ENCODE peak calls at places on chromosomes 16 and 17, in four cellular contexts. One of them, this sample, is unnamed.

GRCh38 chr16:57186630-57187507 is 740 bp downstream of the RSPRY1 start:
- DNase-seq in WTC11: no peak
- DNase-seq in SK-N-SH: peak
- DNase-seq in H1: peak
- DNase-seq in this sample: peak

GRCh38 chr17:73987395-73987794 is 216.1 kb upstream of the RPL38 start:
- DNase-seq in SK-N-SH: no peak
- DNase-seq in H1: no peak
- DNase-seq in WTC11: no peak
- DNase-seq in this sample: no peak

GRCh38 chr17:3802461-3803307 is 1.7 kb upstream of the ITGAE start:
- DNase-seq in WTC11: no peak
- DNase-seq in SK-N-SH: no peak
- DNase-seq in H1: no peak
- DNase-seq in this sample: no peak

GRCh38 chr17:18267927-18268711 is 7.7 kb downstream of the MIEF2 start:
- DNase-seq in SK-N-SH: no peak
- DNase-seq in H1: no peak
- DNase-seq in WTC11: peak
- DNase-seq in this sample: no peak

GRCh38 chr17:40331743-40332641 is 23.0 kb downstream of the RARA start:
- DNase-seq in SK-N-SH: peak
- DNase-seq in WTC11: no peak
- DNase-seq in H1: no peak
- DNase-seq in this sample: peak

GRCh38 chr17:36131436-36131835 is 27.8 kb downstream of the CCL4 start:
- DNase-seq in SK-N-SH: no peak
- DNase-seq in WTC11: no peak
- DNase-seq in H1: no peak
- DNase-seq in this sample: no peak

GRCh38 chr16:72847187-72848044 is 200.5 kb downstream of the ZFHX3 start:
- DNase-seq in H1: no peak
- DNase-seq in WTC11: peak
- DNase-seq in SK-N-SH: peak
- DNase-seq in this sample: peak

GRCh38 chr16:65829076-65829475 is 537.4 kb upstream of the CDH5 start:
- DNase-seq in WTC11: no peak
- DNase-seq in H1: no peak
- DNase-seq in SK-N-SH: no peak
- DNase-seq in this sample: no peak

GRCh38 chr17:73318427-73318813 is 6.6 kb upstream of the CDC42EP4 start:
- DNase-seq in SK-N-SH: no peak
- DNase-seq in H1: no peak
- DNase-seq in WTC11: no peak
- DNase-seq in this sample: no peak

GRCh38 chr16:22711847-22712246 is 102.1 kb upstream of the HS3ST2 start:
- DNase-seq in SK-N-SH: no peak
- DNase-seq in WTC11: no peak
- DNase-seq in H1: peak
- DNase-seq in this sample: no peak

GRCh38 chr17:31487063-31487647 is 95.7 kb downstream of the RAB11FIP4 start:
- DNase-seq in WTC11: no peak
- DNase-seq in SK-N-SH: no peak
- DNase-seq in H1: no peak
- DNase-seq in this sample: no peak

GRCh38 chr16:71781741-71782140 is 26.9 kb downstream of the AP1G1 start:
- DNase-seq in H1: no peak
- DNase-seq in SK-N-SH: no peak
- DNase-seq in WTC11: no peak
- DNase-seq in this sample: no peak

GRCh38 chr16:11215935-11216556 is 40.0 kb downstream of the SOCS1 start:
- DNase-seq in WTC11: no peak
- DNase-seq in H1: no peak
- DNase-seq in SK-N-SH: no peak
- DNase-seq in this sample: no peak

GRCh38 chr17:64470676-64471075 is 21.8 kb downstream of the MILR1 start:
- DNase-seq in H1: no peak
- DNase-seq in WTC11: no peak
- DNase-seq in SK-N-SH: no peak
- DNase-seq in this sample: no peak

DNA sequence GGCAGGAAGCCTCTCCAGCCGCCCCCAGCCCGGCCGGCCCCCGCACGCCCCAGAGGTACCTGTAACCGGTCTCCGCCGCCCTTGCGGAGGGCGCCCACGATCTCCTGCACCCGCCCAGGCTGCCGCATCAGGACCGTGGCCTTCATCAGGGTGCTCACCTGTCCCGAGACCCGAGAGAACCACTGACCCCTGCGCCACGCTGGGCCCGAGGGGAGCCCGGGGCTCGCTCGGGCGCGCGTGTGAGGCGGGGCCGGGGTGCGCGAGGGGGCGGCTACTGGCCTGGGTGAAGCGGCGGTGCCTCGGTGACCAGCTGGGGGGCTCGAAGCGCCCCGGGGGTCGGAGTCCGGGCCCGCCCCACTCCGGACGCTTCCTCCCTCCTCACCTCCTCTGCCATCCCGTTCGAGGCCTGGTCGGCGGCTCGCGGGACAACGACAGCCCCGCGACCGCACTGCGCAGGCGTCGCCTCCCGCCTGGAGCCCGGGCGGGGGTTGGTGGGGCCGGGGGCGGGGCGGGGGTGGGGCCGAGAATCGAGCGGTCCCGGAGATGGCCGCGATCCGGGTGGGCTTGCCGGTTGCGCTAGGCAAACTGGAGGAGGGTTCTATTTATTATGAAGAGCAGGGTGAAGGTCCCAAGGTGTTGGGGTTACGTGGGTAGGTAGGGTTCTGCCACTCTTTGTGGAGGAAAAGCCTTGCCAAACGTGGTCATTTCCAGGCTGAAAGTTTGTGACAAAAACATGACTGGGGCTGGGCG is at the start of gene NT5C3B:
- DNase-seq in SK-N-SH: peak
- DNase-seq in H1: peak
- DNase-seq in WTC11: peak
- DNase-seq in this sample: peak
- TF ChIP-seq TEAD4 in SK-N-SH: no peak
- TF ChIP-seq TEAD4 in H1: no peak
- TF ChIP-seq TEAD4 in WTC11: no peak
- TF ChIP-seq TEAD4 in this sample: no peak

DNA sequence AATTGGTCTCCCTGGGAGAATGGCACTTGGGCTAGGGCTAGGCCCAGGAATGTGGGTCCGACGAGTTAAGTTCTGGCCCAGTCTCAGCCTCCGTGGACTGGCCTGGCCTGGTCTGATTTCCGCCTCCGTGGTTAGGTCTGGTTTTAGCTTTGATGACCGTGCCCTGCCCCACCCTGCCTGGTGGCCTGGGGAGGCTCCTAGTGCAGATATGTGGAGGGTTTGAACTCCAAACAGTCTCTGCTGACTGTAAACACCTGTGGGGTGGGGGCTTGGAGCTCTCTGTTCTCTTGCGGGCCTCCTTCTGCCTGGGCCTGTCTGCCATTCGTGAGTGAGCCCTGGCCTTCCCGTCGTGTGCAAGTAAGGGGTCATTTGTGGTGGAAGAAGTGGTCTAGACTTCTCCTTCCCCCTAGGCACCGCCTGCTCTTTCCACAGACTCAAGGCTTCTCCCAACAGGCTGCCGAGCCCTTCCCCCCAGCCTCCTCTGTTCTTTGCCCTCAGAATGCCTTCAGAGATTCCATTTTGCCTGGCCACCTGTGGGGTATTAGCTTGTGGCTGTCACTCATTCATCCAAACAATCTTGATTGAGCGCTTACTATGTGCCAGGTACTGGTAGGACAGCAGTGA is 1.5 kb downstream of the ATP6V0C start:
- DNase-seq in WTC11: no peak
- DNase-seq in H1: no peak
- DNase-seq in SK-N-SH: no peak
- DNase-seq in this sample: peak
- TF ChIP-seq TEAD4 in WTC11: no peak
- TF ChIP-seq TEAD4 in H1: no peak
- TF ChIP-seq TEAD4 in SK-N-SH: no peak
- TF ChIP-seq TEAD4 in this sample: peak

GRCh38 chr17:27986805-27987684 is 55.4 kb upstream of the NLK start:
- DNase-seq in H1: no peak
- DNase-seq in WTC11: no peak
- DNase-seq in SK-N-SH: no peak
- DNase-seq in this sample: peak
- TF ChIP-seq TEAD4 in H1: no peak
- TF ChIP-seq TEAD4 in WTC11: no peak
- TF ChIP-seq TEAD4 in SK-N-SH: no peak
- TF ChIP-seq TEAD4 in this sample: peak

GRCh38 chr17:32755045-32755805 is 121.7 kb downstream of the MYO1D start:
- DNase-seq in SK-N-SH: peak
- DNase-seq in WTC11: no peak
- DNase-seq in H1: no peak
- DNase-seq in this sample: peak
- TF ChIP-seq TEAD4 in SK-N-SH: no peak
- TF ChIP-seq TEAD4 in WTC11: no peak
- TF ChIP-seq TEAD4 in H1: no peak
- TF ChIP-seq TEAD4 in this sample: no peak

GRCh38 chr17:69269174-69269998 is 40.8 kb upstream of the ABCA10 start:
- DNase-seq in H1: no peak
- DNase-seq in SK-N-SH: no peak
- DNase-seq in WTC11: no peak
- DNase-seq in this sample: no peak
- TF ChIP-seq TEAD4 in H1: no peak
- TF ChIP-seq TEAD4 in SK-N-SH: peak
- TF ChIP-seq TEAD4 in WTC11: no peak
- TF ChIP-seq TEAD4 in this sample: no peak

DNA sequence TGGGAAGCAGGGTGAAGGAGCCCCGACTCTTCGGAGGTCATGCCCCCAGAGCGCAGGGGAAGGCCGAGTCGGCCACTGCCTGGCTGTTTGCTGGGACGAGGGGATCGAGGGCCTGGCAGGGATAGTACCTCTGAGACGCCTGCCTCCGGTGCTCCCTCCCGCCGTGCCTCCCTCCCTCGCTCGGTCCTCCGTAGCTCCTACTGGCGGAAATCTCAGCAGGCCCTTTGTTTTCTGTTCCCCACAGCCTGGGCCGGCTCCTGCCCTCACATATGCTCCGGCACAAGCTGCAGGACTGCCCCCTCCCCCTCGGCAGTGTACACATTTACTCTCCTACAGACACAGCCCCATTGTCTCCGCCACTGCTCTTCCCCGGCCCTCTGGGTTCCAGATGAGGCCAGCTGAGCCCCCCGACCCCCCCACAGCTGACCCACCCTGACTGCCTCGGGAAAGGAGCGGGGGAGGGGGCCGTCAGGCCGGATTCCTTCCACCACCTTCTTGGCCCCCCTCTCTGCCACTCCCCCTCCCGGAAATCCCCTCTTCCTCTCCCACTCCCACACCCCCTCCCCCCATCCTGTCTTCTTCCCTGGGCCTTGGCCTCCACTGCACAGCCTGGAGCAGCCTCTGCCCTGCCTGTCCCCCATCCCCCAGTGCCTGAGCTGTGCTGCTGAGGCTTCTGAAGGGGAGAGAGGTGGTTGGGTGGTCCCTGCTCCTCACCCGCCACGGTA is 1.4 kb downstream of the TRAF4 start:
- DNase-seq in WTC11: peak
- DNase-seq in H1: peak
- DNase-seq in SK-N-SH: peak
- DNase-seq in this sample: peak
- TF ChIP-seq TEAD4 in WTC11: no peak
- TF ChIP-seq TEAD4 in H1: no peak
- TF ChIP-seq TEAD4 in SK-N-SH: no peak
- TF ChIP-seq TEAD4 in this sample: no peak

DNA sequence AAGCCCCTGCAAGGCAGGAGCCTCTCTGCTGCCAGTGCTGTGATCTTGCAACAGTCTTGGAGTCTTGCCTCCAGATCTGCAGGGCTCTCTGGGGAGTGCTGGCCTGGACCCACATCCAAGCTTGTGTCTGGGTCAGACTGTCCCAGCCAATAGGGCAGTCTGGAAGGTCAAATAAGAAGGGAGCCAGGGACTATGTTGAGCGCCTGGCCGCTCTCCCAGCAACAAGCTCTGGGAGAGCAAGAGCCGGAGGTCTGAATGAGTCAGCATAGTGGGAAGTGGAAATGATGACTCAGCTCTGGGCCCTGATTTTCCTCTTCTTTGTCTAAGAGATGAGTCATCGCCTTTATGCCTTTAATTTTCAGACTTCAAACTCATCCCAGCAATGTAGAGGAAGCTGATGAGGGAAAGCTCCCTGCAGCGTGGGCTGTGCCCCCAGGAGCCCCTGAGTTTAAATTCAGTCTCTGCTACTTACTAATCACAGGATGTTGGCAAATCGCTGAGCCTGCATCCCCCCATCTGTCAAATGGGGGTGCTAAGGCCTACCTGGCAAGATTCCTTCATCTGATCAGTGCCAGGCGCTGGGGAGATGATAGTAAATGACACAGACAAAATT is 43.6 kb upstream of the HAPSTR1 start:
- DNase-seq in WTC11: peak
- DNase-seq in H1: peak
- DNase-seq in SK-N-SH: no peak
- DNase-seq in this sample: peak
- TF ChIP-seq TEAD4 in WTC11: no peak
- TF ChIP-seq TEAD4 in H1: no peak
- TF ChIP-seq TEAD4 in SK-N-SH: peak
- TF ChIP-seq TEAD4 in this sample: no peak

This sample was measured in K562.